ENCODE peak calls at places on chromosome 3, in six cellular contexts. T is activated CD8-positive, alpha-beta memory T cell treated with anti-CD3 and anti-CD28 coated beads, Interleukin-2, amount 50 U/mL, for 4 hours; H is right atrium auricular region; L is NCI-H446; D is GOT3; F is HTR-8/SVneo. O is an unnamed sample.

GRCh38 chr3:126447456-126448106 is 28.1 kb downstream of the ZXDC start:
- DNase-seq in T (no peak), H (peak), L (no peak), D (no peak), F (no peak), O (no peak)

GRCh38 chr3:150105025-150105424 is 134.3 kb upstream of the PFN2 start:
- DNase-seq in T (no peak), H (no peak), L (no peak), D (no peak), F (no peak), O (no peak)

GRCh38 chr3:71891483-71891882 is 106.5 kb upstream of the PROK2 start:
- DNase-seq in T (no peak), H (no peak), L (no peak), D (no peak), F (no peak), O (no peak)

GRCh38 chr3:13574083-13574797 is 25.3 kb downstream of the FBLN2 start:
- DNase-seq in T (no peak), H (no peak), L (no peak), D (no peak), F (no peak), O (no peak)

GRCh38 chr3:133663569-133664313 is 2.0 kb upstream of the TOPBP1 start:
- DNase-seq in T (no peak), H (no peak), L (peak), D (no peak), F (peak), O (peak)

GRCh38 chr3:59286791-59287531 is 237.1 kb upstream of the CFAP20DC start:
- DNase-seq in T (no peak), H (no peak), L (peak), D (no peak), F (no peak), O (no peak)

GRCh38 chr3:184016820-184017671 is 638 bp downstream of the ABCC5 start:
- DNase-seq in T (peak), H (peak), L (peak), D (peak), F (peak), O (peak)

GRCh38 chr3:36512561-36512960 is 132.3 kb downstream of the STAC start:
- DNase-seq in T (no peak), H (no peak), L (no peak), D (no peak), F (no peak), O (no peak)

O was measured in SK-MEL-5.